ENCODE peak calls at places on chromosomes 11 and 22, in nine cellular contexts. W is SW480; M is activated CD4-positive, alpha-beta T cell treated with anti-CD3 and anti-CD28 coated beads, Interleukin-2, amount 50 U/mL, for 48 hours; Q is fibroblast of lung; Z is GM12865; E is NCI-H1436 treated with DMSO at 0.1 percent for 48 hours; F is stimulated activated CD4-positive, alpha-beta T cell treated with anti-CD3 and anti-CD28 coated beads, TNF-alpha, amount 100 ng/mL, for 1 hour; T is HuH-7.5; O is NCI-H1417 treated with DMSO at 0.1 percent for 48 hours. B is an unnamed sample.
A peak's percentile ranks its signal among the peaks of the same experiment; 100 is the strongest.

GRCh38 chr22:20574920-20575353 is 67.5 kb downstream of the MED15 start:
- DNase-seq in E (no peak), Q (no peak), M (no peak), W (peak; percentile 42), Z (no peak), O (no peak), T (no peak), F (no peak), B (no peak)

GRCh38 chr11:1863352-1864215 is 10.7 kb downstream of the LSP1 start:
- DNase-seq in M (no peak), T (no peak), Q (peak; percentile 92), Z (no peak), O (no peak), F (no peak), E (no peak), W (peak; percentile 77), B (no peak)

GRCh38 chr11:118998822-118999221 is 884 bp downstream of the CENATAC start:
- DNase-seq in M (no peak), Q (peak; percentile 39), E (no peak), W (peak; percentile 93), Z (no peak), T (no peak), O (no peak), F (no peak), B (no peak)

GRCh38 chr22:29257751-29258181 is 10.0 kb downstream of the RHBDD3 start:
- DNase-seq in M (no peak), O (no peak), F (no peak), E (no peak), T (no peak), Q (no peak), Z (no peak), W (no peak), B (no peak)

GRCh38 chr22:31155425-31155824 is 4.6 kb upstream of the RNF185 start:
- DNase-seq in Q (peak; percentile 84), Z (no peak), O (no peak), E (no peak), T (no peak), M (no peak), W (no peak), F (no peak), B (no peak)

GRCh38 chr11:15589070-15589626 is 474.4 kb downstream of the INSC start:
- DNase-seq in M (no peak), W (no peak), Z (no peak), O (no peak), Q (no peak), T (no peak), F (no peak), E (no peak), B (no peak)

GRCh38 chr11:3164138-3164539 is 971 bp downstream of the OSBPL5 start:
- DNase-seq in M (no peak), O (no peak), T (peak; percentile 3), E (no peak), W (no peak), Q (no peak), F (no peak), Z (no peak), B (no peak)

GRCh38 chr11:87141980-87142514 is 104.3 kb downstream of the TMEM135 start:
- DNase-seq in M (no peak), F (no peak), O (no peak), E (no peak), Z (no peak), Q (no peak), W (no peak), T (no peak), B (no peak)

GRCh38 chr22:41022470-41023298 is 69.7 kb upstream of the EP300 start:
- DNase-seq in O (peak; percentile 16), W (peak; percentile 92), E (peak; percentile 48), Q (peak; percentile 91), Z (peak; percentile 90), M (peak; percentile 89), T (peak; percentile 75), F (peak; percentile 63), B (peak; percentile 52)

GRCh38 chr11:36460220-36460619 is 49.9 kb downstream of the TRAF6 start:
- DNase-seq in E (no peak), F (no peak), M (no peak), Q (no peak), O (no peak), W (no peak), Z (no peak), T (no peak), B (no peak)

GRCh38 chr22:19841641-19842385 is 12.9 kb downstream of the GNB1L start:
- DNase-seq in Q (no peak), T (no peak), E (no peak), Z (no peak), W (no peak), M (no peak), O (no peak), F (no peak), B (no peak)

GRCh38 chr11:85961930-85962363 is 106.8 kb downstream of the CCDC83 start:
- DNase-seq in W (no peak), O (no peak), M (no peak), T (no peak), E (peak; percentile 68), Z (no peak), Q (peak; percentile 40), F (no peak), B (no peak)

GRCh38 chr11:58394195-58394594 is 12.5 kb downstream of the OR5B3 start:
- DNase-seq in Z (no peak), M (no peak), W (peak; percentile 10), Q (peak; percentile 41), O (no peak), F (no peak), T (no peak), E (no peak), B (no peak)

GRCh38 chr11:96052921-96053631 is 129.2 kb upstream of the MTMR2 start:
- DNase-seq in Q (peak; percentile 71), Z (peak; percentile 37), F (no peak), E (no peak), O (no peak), M (no peak), W (no peak), T (no peak), B (no peak)

GRCh38 chr11:23079382-23079813 is 219.1 kb upstream of the CCDC179 start:
- DNase-seq in O (no peak), E (no peak), T (no peak), M (no peak), Q (peak; percentile 38), Z (no peak), W (no peak), F (no peak), B (no peak)

GRCh38 chr11:120883404-120884135 is 140.3 kb upstream of the TBCEL start:
- DNase-seq in T (no peak), Q (peak; percentile 23), M (no peak), W (no peak), E (no peak), F (no peak), O (no peak), Z (no peak), B (no peak)

GRCh38 chr11:83773950-83774880 is 488.0 kb upstream of the CCDC90B start:
- DNase-seq in M (no peak), T (no peak), O (no peak), Z (no peak), F (no peak), Q (no peak), E (peak; percentile 46), W (no peak), B (no peak)

B was measured in activated gamma-delta T cell.